ENCODE peak calls at places on chromosomes 2 and 18, in ten cellular contexts. X is PC-3, S is fibroblast of the aortic adventitia, D is AG04450, E is AG09319, L is GM13976, U is astrocyte of the spinal cord, P is left ventricle myocardium inferior, O is stomach, T is progenitor cell of endocrine pancreas. K is an unnamed sample.

GRCh38 chr18:30566877-30567276 is 475.7 kb downstream of the DSC3 start:
- DNase-seq in X (no peak), S (no peak), D (no peak), E (no peak), L (no peak), U (no peak), P (no peak), O (no peak), T (no peak), K (no peak)

GRCh38 chr18:39434223-39434622 is 1868.6 kb upstream of the CELF4 start:
- DNase-seq in X (no peak), S (no peak), D (no peak), E (no peak), L (no peak), U (no peak), P (no peak), O (no peak), T (no peak), K (no peak)

GRCh38 chr2:138275292-138275690 is 226.3 kb upstream of the SPOPL start:
- DNase-seq in X (peak), S (no peak), D (no peak), E (no peak), L (no peak), U (no peak), P (no peak), O (no peak), T (no peak), K (peak)

GRCh38 chr2:191631754-191632153 is 46.2 kb upstream of the NABP1 start:
- DNase-seq in X (peak), S (peak), D (no peak), E (no peak), L (no peak), U (peak), P (peak), O (no peak), T (no peak), K (peak)

GRCh38 chr2:16522031-16522818 is 143.4 kb downstream of the CYRIA start:
- DNase-seq in X (no peak), S (no peak), D (no peak), E (no peak), L (no peak), U (peak), P (no peak), O (no peak), T (no peak), K (no peak)

GRCh38 chr2:18077724-18078123 is 199.3 kb downstream of the KCNS3 start:
- DNase-seq in X (peak), S (peak), D (peak), E (peak), L (no peak), U (peak), P (no peak), O (no peak), T (no peak), K (no peak)

GRCh38 chr2:170380267-170380666 is 202.3 kb downstream of the MYO3B start:
- DNase-seq in X (peak), S (no peak), D (no peak), E (no peak), L (no peak), U (no peak), P (no peak), O (no peak), T (no peak), K (no peak)

GRCh38 chr2:119694994-119695521 is 16.1 kb downstream of the TMEM177 start:
- DNase-seq in X (no peak), S (peak), D (no peak), E (peak), L (no peak), U (peak), P (no peak), O (no peak), T (no peak), K (no peak)

GRCh38 chr18:10374615-10375295 is 79.7 kb upstream of the APCDD1 start:
- DNase-seq in X (no peak), S (no peak), D (no peak), E (no peak), L (no peak), U (no peak), P (no peak), O (no peak), T (no peak), K (no peak)

GRCh38 chr2:196295005-196295404 is 123.6 kb upstream of the STK17B start:
- DNase-seq in X (no peak), S (no peak), D (no peak), E (no peak), L (no peak), U (no peak), P (no peak), O (no peak), T (no peak), K (no peak)

GRCh38 chr2:178863856-178864620 is 56.8 kb upstream of the TTN start:
- DNase-seq in X (peak), S (peak), D (no peak), E (no peak), L (no peak), U (peak), P (peak), O (no peak), T (no peak), K (no peak)

GRCh38 chr2:176126929-176127768 is 2.4 kb upstream of the HOXD8 start:
- DNase-seq in X (peak), S (peak), D (peak), E (peak), L (peak), U (peak), P (peak), O (peak), T (no peak), K (peak)

GRCh38 chr2:88099798-88100488 is 27.9 kb downstream of the FABP1 start:
- DNase-seq in X (peak), S (peak), D (no peak), E (no peak), L (no peak), U (no peak), P (no peak), O (no peak), T (no peak), K (no peak)

GRCh38 chr2:171083426-171083825 is 77.3 kb downstream of the TLK1 start:
- DNase-seq in X (no peak), S (no peak), D (no peak), E (no peak), L (no peak), U (no peak), P (no peak), O (no peak), T (no peak), K (no peak)

GRCh38 chr2:107588960-107589542 is 237.6 kb upstream of the RGPD4 start:
- DNase-seq in X (no peak), S (peak), D (no peak), E (no peak), L (no peak), U (peak), P (no peak), O (no peak), T (no peak), K (no peak)

GRCh38 chr2:39996653-39997080 is 217.6 kb upstream of the THUMPD2 start:
- DNase-seq in X (peak), S (peak), D (peak), E (peak), L (no peak), U (peak), P (no peak), O (no peak), T (no peak), K (no peak)

GRCh38 chr2:80515961-80516360 is 211.4 kb upstream of the LRRTM1 start:
- DNase-seq in X (no peak), S (no peak), D (no peak), E (no peak), L (no peak), U (no peak), P (no peak), O (no peak), T (no peak), K (no peak)

GRCh38 chr2:219021591-219021990 is 19.7 kb downstream of the CFAP65 start:
- DNase-seq in X (no peak), S (no peak), D (no peak), E (no peak), L (no peak), U (no peak), P (no peak), O (no peak), T (no peak), K (no peak)

GRCh38 chr18:42334931-42335330 is 379.9 kb downstream of the PIK3C3 start:
- DNase-seq in X (no peak), S (no peak), D (no peak), E (no peak), L (no peak), U (no peak), P (no peak), O (no peak), T (no peak), K (no peak)

GRCh38 chr2:149955201-149955600 is 367.6 kb upstream of the MMADHC start:
- DNase-seq in X (no peak), S (peak), D (no peak), E (no peak), L (no peak), U (no peak), P (no peak), O (no peak), T (no peak), K (no peak)

GRCh38 chr18:48955528-48956261 is 4.9 kb upstream of the SMAD7 start:
- DNase-seq in X (no peak), S (peak), D (no peak), E (no peak), L (no peak), U (peak), P (no peak), O (peak), T (no peak), K (no peak)

GRCh38 chr2:165698621-165698946 is 95.5 kb downstream of the GALNT3 start:
- DNase-seq in X (peak), S (peak), D (peak), E (no peak), L (peak), U (peak), P (no peak), O (peak), T (no peak), K (peak)

GRCh38 chr2:235934059-235934896 is 233.9 kb downstream of the GBX2 start:
- DNase-seq in X (no peak), S (no peak), D (no peak), E (no peak), L (no peak), U (no peak), P (no peak), O (peak), T (no peak), K (no peak)

GRCh38 chr2:231546014-231546413 is 15.8 kb upstream of the NMUR1 start:
- DNase-seq in X (no peak), S (no peak), D (no peak), E (no peak), L (no peak), U (no peak), P (no peak), O (no peak), T (no peak), K (no peak)
- TF ChIP-seq CTCF in X (no peak), S (no peak), D (no peak), E (no peak), L (no peak), U (no peak), P (no peak), O (no peak), T (no peak), K (no peak)

GRCh38 chr2:204072443-204073324 is 136.1 kb downstream of the ICOS start:
- DNase-seq in X (peak), S (peak), D (no peak), E (no peak), L (peak), U (no peak), P (no peak), O (no peak), T (peak), K (peak)
- TF ChIP-seq CTCF in X (peak), S (peak), D (peak), E (peak), L (peak), U (peak), P (peak), O (no peak), T (peak), K (peak)

GRCh38 chr2:207833265-207833751 is 63.6 kb upstream of the FZD5 start:
- DNase-seq in X (peak), S (no peak), D (no peak), E (no peak), L (peak), U (no peak), P (no peak), O (no peak), T (no peak), K (no peak)
- TF ChIP-seq CTCF in X (no peak), S (no peak), D (no peak), E (no peak), L (no peak), U (no peak), P (no peak), O (no peak), T (no peak), K (no peak)

GRCh38 chr2:146721486-146721885 is 1123.3 kb upstream of the ACVR2A start:
- DNase-seq in X (peak), S (no peak), D (no peak), E (no peak), L (no peak), U (no peak), P (no peak), O (peak), T (no peak), K (no peak)
- TF ChIP-seq CTCF in X (no peak), S (no peak), D (no peak), E (no peak), L (no peak), U (no peak), P (no peak), O (no peak), T (no peak), K (no peak)

DNA sequence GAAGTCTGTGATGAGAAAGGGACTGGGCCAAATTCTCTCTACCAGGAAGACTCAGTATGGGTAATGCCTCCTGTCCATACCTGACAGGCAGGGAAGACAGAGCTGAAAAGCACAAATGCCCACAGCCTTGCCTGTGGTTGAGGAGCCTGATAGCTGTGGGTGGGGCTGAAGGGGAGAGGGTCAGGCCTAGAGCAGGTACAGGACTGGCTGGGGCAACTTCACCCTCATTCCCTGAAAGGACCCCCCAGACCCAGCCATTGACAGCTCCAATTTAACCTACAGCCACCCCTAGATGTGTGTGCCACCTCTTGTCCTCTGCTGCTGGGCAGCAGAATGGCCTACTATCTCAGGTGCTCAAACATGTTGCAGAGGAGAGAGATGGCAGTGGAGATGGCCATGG is 377.1 kb upstream of the KLHL29 start:
- DNase-seq in X (no peak), S (no peak), D (no peak), E (no peak), L (no peak), U (no peak), P (no peak), O (no peak), T (no peak), K (no peak)
- TF ChIP-seq CTCF in X (no peak), S (no peak), D (no peak), E (no peak), L (no peak), U (no peak), P (no peak), O (no peak), T (no peak), K (no peak)

DNA sequence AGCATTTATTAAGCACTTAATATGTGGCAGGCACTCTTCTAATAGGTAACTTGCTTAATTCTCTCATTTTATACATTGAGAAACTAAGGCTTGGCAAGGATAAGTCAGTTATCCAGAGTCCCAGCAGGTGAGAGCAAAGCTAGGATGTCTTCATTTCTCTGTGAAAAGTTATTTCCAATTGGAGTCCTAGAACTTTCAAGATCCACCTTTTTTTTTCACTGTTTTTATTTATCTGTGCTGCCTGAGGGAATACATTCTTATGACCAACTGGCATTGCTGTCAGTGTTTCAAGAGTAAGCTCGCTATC is 56.2 kb upstream of the ETAA1 start:
- DNase-seq in X (no peak), S (no peak), D (no peak), E (no peak), L (no peak), U (no peak), P (no peak), O (no peak), T (no peak), K (no peak)
- TF ChIP-seq CTCF in X (no peak), S (no peak), D (no peak), E (no peak), L (no peak), U (no peak), P (no peak), O (no peak), T (no peak), K (no peak)

DNA sequence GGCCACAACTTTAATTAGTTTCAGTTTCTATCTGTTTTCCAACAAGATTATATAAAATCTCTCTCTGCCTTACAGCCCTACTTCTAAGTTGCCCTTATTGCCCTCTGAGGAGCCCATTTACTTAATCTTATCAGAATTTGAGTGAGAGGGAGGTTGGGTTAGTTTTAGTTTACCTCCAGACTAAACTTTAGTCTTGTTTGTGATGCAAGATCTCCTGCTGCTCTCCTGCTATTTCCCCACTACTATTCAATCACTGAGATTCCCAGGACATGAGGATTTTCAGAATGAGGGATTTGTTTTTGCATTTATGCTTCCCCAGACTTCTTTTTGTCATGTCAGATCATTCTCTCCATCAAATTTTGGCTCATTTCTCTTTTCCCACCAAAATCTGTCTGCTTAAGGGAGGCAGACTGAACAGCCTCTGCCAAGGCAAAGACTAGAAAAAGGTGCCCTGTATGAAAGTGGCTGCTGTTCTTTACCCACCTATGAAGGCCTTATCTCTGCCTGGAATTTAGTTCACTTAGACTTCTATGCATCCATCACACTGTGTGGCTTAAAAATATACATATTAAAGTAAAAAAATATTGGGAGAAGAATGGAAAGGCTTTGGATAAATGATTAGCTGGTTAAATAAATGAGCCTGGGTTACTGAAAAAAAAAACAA is 401.4 kb downstream of the PID1 start:
- DNase-seq in X (no peak), S (no peak), D (no peak), E (no peak), L (no peak), U (no peak), P (no peak), O (no peak), T (no peak), K (no peak)
- TF ChIP-seq CTCF in X (no peak), S (no peak), D (no peak), E (no peak), L (no peak), U (no peak), P (no peak), O (no peak), T (no peak), K (no peak)

GRCh38 chr2:85242321-85242720 is 85.5 kb downstream of the TGOLN2 start:
- DNase-seq in X (no peak), S (no peak), D (no peak), E (no peak), L (no peak), U (no peak), P (no peak), O (no peak), T (no peak), K (no peak)
- TF ChIP-seq CTCF in X (no peak), S (no peak), D (no peak), E (no peak), L (no peak), U (no peak), P (no peak), O (no peak), T (no peak), K (no peak)

GRCh38 chr2:47313728-47314127 is 89.2 kb upstream of the MSH2 start:
- DNase-seq in X (no peak), S (no peak), D (no peak), E (no peak), L (no peak), U (no peak), P (no peak), O (no peak), T (no peak), K (no peak)
- TF ChIP-seq CTCF in X (peak), S (no peak), D (peak), E (no peak), L (no peak), U (peak), P (no peak), O (no peak), T (no peak), K (no peak)

GRCh38 chr2:69013837-69014796 is 1.1 kb downstream of the ANTXR1 start:
- DNase-seq in X (peak), S (peak), D (no peak), E (no peak), L (peak), U (peak), P (no peak), O (no peak), T (no peak), K (no peak)
- TF ChIP-seq CTCF in X (no peak), S (peak), D (peak), E (no peak), L (no peak), U (peak), P (no peak), O (no peak), T (no peak), K (no peak)